ENCODE peak calls at places on chromosomes 3 and 15, in nine cellular contexts. One of them, this sample, is unnamed.
A peak's percentile ranks its signal among the peaks of the same experiment; 100 is the strongest.

GRCh38 chr3:173823911-173824460 is 426.4 kb downstream of the NLGN1 start:
- DNase-seq in stimulated activated CD4-positive, alpha-beta T cell treated with anti-CD3 and anti-CD28 coated beads, TNF-alpha, amount 100 ng/mL, for 4 hours: no peak
- DNase-seq in NCI-H1092 treated with DMSO at 0.1 percent for 48 hours: no peak
- DNase-seq in MV-4-11: no peak
- DNase-seq in AG09319: no peak
- DNase-seq in AML-193: no peak
- DNase-seq in activated CD8-positive, alpha-beta memory T cell treated with anti-CD3 and anti-CD28 coated beads for 24 hours: no peak
- DNase-seq in RKO: no peak
- DNase-seq in NCI-H510A treated with DMSO at 0.1 percent for 48 hours: no peak
- DNase-seq in this sample: no peak

GRCh38 chr3:24579008-24579407 is 84.4 kb upstream of the THRB start:
- DNase-seq in AG09319: no peak
- DNase-seq in AML-193: no peak
- DNase-seq in NCI-H510A treated with DMSO at 0.1 percent for 48 hours: no peak
- DNase-seq in MV-4-11: no peak
- DNase-seq in NCI-H1092 treated with DMSO at 0.1 percent for 48 hours: no peak
- DNase-seq in RKO: no peak
- DNase-seq in activated CD8-positive, alpha-beta memory T cell treated with anti-CD3 and anti-CD28 coated beads for 24 hours: no peak
- DNase-seq in stimulated activated CD4-positive, alpha-beta T cell treated with anti-CD3 and anti-CD28 coated beads, TNF-alpha, amount 100 ng/mL, for 4 hours: no peak
- DNase-seq in this sample: no peak

GRCh38 chr3:120495809-120496208 is 45.0 kb upstream of the FSTL1 start:
- DNase-seq in AG09319: no peak
- DNase-seq in RKO: no peak
- DNase-seq in activated CD8-positive, alpha-beta memory T cell treated with anti-CD3 and anti-CD28 coated beads for 24 hours: no peak
- DNase-seq in stimulated activated CD4-positive, alpha-beta T cell treated with anti-CD3 and anti-CD28 coated beads, TNF-alpha, amount 100 ng/mL, for 4 hours: no peak
- DNase-seq in AML-193: no peak
- DNase-seq in NCI-H510A treated with DMSO at 0.1 percent for 48 hours: no peak
- DNase-seq in NCI-H1092 treated with DMSO at 0.1 percent for 48 hours: no peak
- DNase-seq in MV-4-11: no peak
- DNase-seq in this sample: no peak

GRCh38 chr3:94162700-94163099 is 99.8 kb downstream of the NSUN3 start:
- DNase-seq in AG09319: no peak
- DNase-seq in AML-193: no peak
- DNase-seq in RKO: peak; percentile 86
- DNase-seq in activated CD8-positive, alpha-beta memory T cell treated with anti-CD3 and anti-CD28 coated beads for 24 hours: no peak
- DNase-seq in MV-4-11: no peak
- DNase-seq in NCI-H1092 treated with DMSO at 0.1 percent for 48 hours: no peak
- DNase-seq in stimulated activated CD4-positive, alpha-beta T cell treated with anti-CD3 and anti-CD28 coated beads, TNF-alpha, amount 100 ng/mL, for 4 hours: no peak
- DNase-seq in NCI-H510A treated with DMSO at 0.1 percent for 48 hours: no peak
- DNase-seq in this sample: no peak

GRCh38 chr3:183385698-183386590 is 42.5 kb downstream of the MCF2L2 start:
- DNase-seq in NCI-H1092 treated with DMSO at 0.1 percent for 48 hours: peak; percentile 28
- DNase-seq in AML-193: peak; percentile 96
- DNase-seq in RKO: peak; percentile 74
- DNase-seq in NCI-H510A treated with DMSO at 0.1 percent for 48 hours: peak; percentile 82
- DNase-seq in stimulated activated CD4-positive, alpha-beta T cell treated with anti-CD3 and anti-CD28 coated beads, TNF-alpha, amount 100 ng/mL, for 4 hours: no peak
- DNase-seq in MV-4-11: peak; percentile 81
- DNase-seq in activated CD8-positive, alpha-beta memory T cell treated with anti-CD3 and anti-CD28 coated beads for 24 hours: peak; percentile 74
- DNase-seq in AG09319: peak; percentile 25
- DNase-seq in this sample: peak; percentile 36

GRCh38 chr3:39329493-39329892 is at the start of gene CCR8:
- DNase-seq in RKO: no peak
- DNase-seq in MV-4-11: no peak
- DNase-seq in AML-193: no peak
- DNase-seq in AG09319: no peak
- DNase-seq in activated CD8-positive, alpha-beta memory T cell treated with anti-CD3 and anti-CD28 coated beads for 24 hours: no peak
- DNase-seq in NCI-H1092 treated with DMSO at 0.1 percent for 48 hours: no peak
- DNase-seq in stimulated activated CD4-positive, alpha-beta T cell treated with anti-CD3 and anti-CD28 coated beads, TNF-alpha, amount 100 ng/mL, for 4 hours: no peak
- DNase-seq in NCI-H510A treated with DMSO at 0.1 percent for 48 hours: peak; percentile 54
- DNase-seq in this sample: no peak

GRCh38 chr3:102745881-102746280 is 311.1 kb downstream of the ZPLD1 start:
- DNase-seq in NCI-H1092 treated with DMSO at 0.1 percent for 48 hours: no peak
- DNase-seq in NCI-H510A treated with DMSO at 0.1 percent for 48 hours: no peak
- DNase-seq in AML-193: no peak
- DNase-seq in MV-4-11: no peak
- DNase-seq in AG09319: no peak
- DNase-seq in activated CD8-positive, alpha-beta memory T cell treated with anti-CD3 and anti-CD28 coated beads for 24 hours: no peak
- DNase-seq in RKO: peak; percentile 44
- DNase-seq in stimulated activated CD4-positive, alpha-beta T cell treated with anti-CD3 and anti-CD28 coated beads, TNF-alpha, amount 100 ng/mL, for 4 hours: no peak
- DNase-seq in this sample: no peak

GRCh38 chr3:10017636-10018292 is 8.5 kb upstream of the FANCD2 start:
- DNase-seq in AG09319: no peak
- DNase-seq in NCI-H1092 treated with DMSO at 0.1 percent for 48 hours: no peak
- DNase-seq in RKO: peak; percentile 49
- DNase-seq in activated CD8-positive, alpha-beta memory T cell treated with anti-CD3 and anti-CD28 coated beads for 24 hours: no peak
- DNase-seq in NCI-H510A treated with DMSO at 0.1 percent for 48 hours: no peak
- DNase-seq in AML-193: peak; percentile 18
- DNase-seq in MV-4-11: peak; percentile 78
- DNase-seq in stimulated activated CD4-positive, alpha-beta T cell treated with anti-CD3 and anti-CD28 coated beads, TNF-alpha, amount 100 ng/mL, for 4 hours: no peak
- DNase-seq in this sample: peak; percentile 46

GRCh38 chr3:143119974-143120715 is 574 bp downstream of the CHST2 start:
- DNase-seq in NCI-H1092 treated with DMSO at 0.1 percent for 48 hours: no peak
- DNase-seq in AG09319: no peak
- DNase-seq in stimulated activated CD4-positive, alpha-beta T cell treated with anti-CD3 and anti-CD28 coated beads, TNF-alpha, amount 100 ng/mL, for 4 hours: peak; percentile 33
- DNase-seq in RKO: no peak
- DNase-seq in MV-4-11: no peak
- DNase-seq in AML-193: no peak
- DNase-seq in activated CD8-positive, alpha-beta memory T cell treated with anti-CD3 and anti-CD28 coated beads for 24 hours: no peak
- DNase-seq in NCI-H510A treated with DMSO at 0.1 percent for 48 hours: no peak
- DNase-seq in this sample: peak; percentile 13

GRCh38 chr3:115187149-115187757 is 40.2 kb upstream of the ZBTB20 start:
- DNase-seq in AML-193: no peak
- DNase-seq in NCI-H510A treated with DMSO at 0.1 percent for 48 hours: no peak
- DNase-seq in RKO: no peak
- DNase-seq in AG09319: no peak
- DNase-seq in activated CD8-positive, alpha-beta memory T cell treated with anti-CD3 and anti-CD28 coated beads for 24 hours: no peak
- DNase-seq in stimulated activated CD4-positive, alpha-beta T cell treated with anti-CD3 and anti-CD28 coated beads, TNF-alpha, amount 100 ng/mL, for 4 hours: no peak
- DNase-seq in NCI-H1092 treated with DMSO at 0.1 percent for 48 hours: no peak
- DNase-seq in MV-4-11: peak; percentile 57
- DNase-seq in this sample: no peak

GRCh38 chr3:131353946-131354345 is 27.6 kb upstream of the NUDT16 start:
- DNase-seq in AML-193: no peak
- DNase-seq in RKO: no peak
- DNase-seq in NCI-H510A treated with DMSO at 0.1 percent for 48 hours: no peak
- DNase-seq in stimulated activated CD4-positive, alpha-beta T cell treated with anti-CD3 and anti-CD28 coated beads, TNF-alpha, amount 100 ng/mL, for 4 hours: no peak
- DNase-seq in MV-4-11: no peak
- DNase-seq in NCI-H1092 treated with DMSO at 0.1 percent for 48 hours: no peak
- DNase-seq in AG09319: no peak
- DNase-seq in activated CD8-positive, alpha-beta memory T cell treated with anti-CD3 and anti-CD28 coated beads for 24 hours: no peak
- DNase-seq in this sample: no peak

GRCh38 chr3:111799951-111800350 is 59.1 kb upstream of the PHLDB2 start:
- DNase-seq in NCI-H1092 treated with DMSO at 0.1 percent for 48 hours: no peak
- DNase-seq in AG09319: no peak
- DNase-seq in NCI-H510A treated with DMSO at 0.1 percent for 48 hours: no peak
- DNase-seq in RKO: no peak
- DNase-seq in AML-193: no peak
- DNase-seq in stimulated activated CD4-positive, alpha-beta T cell treated with anti-CD3 and anti-CD28 coated beads, TNF-alpha, amount 100 ng/mL, for 4 hours: no peak
- DNase-seq in activated CD8-positive, alpha-beta memory T cell treated with anti-CD3 and anti-CD28 coated beads for 24 hours: no peak
- DNase-seq in MV-4-11: no peak
- DNase-seq in this sample: no peak

GRCh38 chr15:96333194-96334016 is 2.9 kb downstream of the NR2F2 start:
- DNase-seq in MV-4-11: no peak
- DNase-seq in AG09319: no peak
- DNase-seq in NCI-H510A treated with DMSO at 0.1 percent for 48 hours: peak; percentile 9
- DNase-seq in NCI-H1092 treated with DMSO at 0.1 percent for 48 hours: peak; percentile 33
- DNase-seq in AML-193: no peak
- DNase-seq in stimulated activated CD4-positive, alpha-beta T cell treated with anti-CD3 and anti-CD28 coated beads, TNF-alpha, amount 100 ng/mL, for 4 hours: no peak
- DNase-seq in RKO: peak; percentile 32
- DNase-seq in activated CD8-positive, alpha-beta memory T cell treated with anti-CD3 and anti-CD28 coated beads for 24 hours: no peak
- DNase-seq in this sample: no peak

GRCh38 chr3:155069729-155070128 is 10.4 kb upstream of the MME start:
- DNase-seq in MV-4-11: no peak
- DNase-seq in activated CD8-positive, alpha-beta memory T cell treated with anti-CD3 and anti-CD28 coated beads for 24 hours: no peak
- DNase-seq in RKO: no peak
- DNase-seq in AG09319: no peak
- DNase-seq in AML-193: no peak
- DNase-seq in NCI-H1092 treated with DMSO at 0.1 percent for 48 hours: no peak
- DNase-seq in stimulated activated CD4-positive, alpha-beta T cell treated with anti-CD3 and anti-CD28 coated beads, TNF-alpha, amount 100 ng/mL, for 4 hours: no peak
- DNase-seq in NCI-H510A treated with DMSO at 0.1 percent for 48 hours: no peak
- DNase-seq in this sample: no peak

GRCh38 chr3:38616111-38616510 is 33.4 kb downstream of the SCN5A start:
- DNase-seq in AG09319: no peak
- DNase-seq in RKO: no peak
- DNase-seq in stimulated activated CD4-positive, alpha-beta T cell treated with anti-CD3 and anti-CD28 coated beads, TNF-alpha, amount 100 ng/mL, for 4 hours: no peak
- DNase-seq in AML-193: no peak
- DNase-seq in NCI-H1092 treated with DMSO at 0.1 percent for 48 hours: no peak
- DNase-seq in NCI-H510A treated with DMSO at 0.1 percent for 48 hours: no peak
- DNase-seq in MV-4-11: no peak
- DNase-seq in activated CD8-positive, alpha-beta memory T cell treated with anti-CD3 and anti-CD28 coated beads for 24 hours: no peak
- DNase-seq in this sample: no peak

GRCh38 chr3:194280777-194281176 is 70.4 kb downstream of the CPN2 start:
- DNase-seq in RKO: no peak
- DNase-seq in AG09319: no peak
- DNase-seq in AML-193: no peak
- DNase-seq in NCI-H510A treated with DMSO at 0.1 percent for 48 hours: no peak
- DNase-seq in NCI-H1092 treated with DMSO at 0.1 percent for 48 hours: no peak
- DNase-seq in activated CD8-positive, alpha-beta memory T cell treated with anti-CD3 and anti-CD28 coated beads for 24 hours: no peak
- DNase-seq in stimulated activated CD4-positive, alpha-beta T cell treated with anti-CD3 and anti-CD28 coated beads, TNF-alpha, amount 100 ng/mL, for 4 hours: no peak
- DNase-seq in MV-4-11: no peak
- DNase-seq in this sample: no peak

GRCh38 chr3:160686955-160687535 is 10.1 kb downstream of the ARL14 start:
- DNase-seq in MV-4-11: no peak
- DNase-seq in AML-193: peak; percentile 60
- DNase-seq in NCI-H510A treated with DMSO at 0.1 percent for 48 hours: peak; percentile 34
- DNase-seq in stimulated activated CD4-positive, alpha-beta T cell treated with anti-CD3 and anti-CD28 coated beads, TNF-alpha, amount 100 ng/mL, for 4 hours: no peak
- DNase-seq in NCI-H1092 treated with DMSO at 0.1 percent for 48 hours: no peak
- DNase-seq in RKO: peak; percentile 43
- DNase-seq in activated CD8-positive, alpha-beta memory T cell treated with anti-CD3 and anti-CD28 coated beads for 24 hours: no peak
- DNase-seq in AG09319: no peak
- DNase-seq in this sample: no peak

GRCh38 chr3:177693596-177693995 is 496.3 kb upstream of the TBL1XR1 start:
- DNase-seq in activated CD8-positive, alpha-beta memory T cell treated with anti-CD3 and anti-CD28 coated beads for 24 hours: no peak
- DNase-seq in MV-4-11: no peak
- DNase-seq in stimulated activated CD4-positive, alpha-beta T cell treated with anti-CD3 and anti-CD28 coated beads, TNF-alpha, amount 100 ng/mL, for 4 hours: no peak
- DNase-seq in AG09319: no peak
- DNase-seq in NCI-H510A treated with DMSO at 0.1 percent for 48 hours: no peak
- DNase-seq in NCI-H1092 treated with DMSO at 0.1 percent for 48 hours: no peak
- DNase-seq in AML-193: no peak
- DNase-seq in RKO: no peak
- DNase-seq in this sample: no peak

GRCh38 chr3:73280751-73281150 is 219.3 kb downstream of the EBLN2 start:
- DNase-seq in NCI-H510A treated with DMSO at 0.1 percent for 48 hours: no peak
- DNase-seq in AML-193: no peak
- DNase-seq in activated CD8-positive, alpha-beta memory T cell treated with anti-CD3 and anti-CD28 coated beads for 24 hours: no peak
- DNase-seq in stimulated activated CD4-positive, alpha-beta T cell treated with anti-CD3 and anti-CD28 coated beads, TNF-alpha, amount 100 ng/mL, for 4 hours: no peak
- DNase-seq in RKO: no peak
- DNase-seq in AG09319: no peak
- DNase-seq in MV-4-11: no peak
- DNase-seq in NCI-H1092 treated with DMSO at 0.1 percent for 48 hours: no peak
- DNase-seq in this sample: no peak

GRCh38 chr3:16840111-16840444 is 44.7 kb upstream of the PLCL2 start:
- DNase-seq in AML-193: no peak
- DNase-seq in NCI-H510A treated with DMSO at 0.1 percent for 48 hours: no peak
- DNase-seq in activated CD8-positive, alpha-beta memory T cell treated with anti-CD3 and anti-CD28 coated beads for 24 hours: no peak
- DNase-seq in RKO: peak; percentile 5
- DNase-seq in MV-4-11: no peak
- DNase-seq in NCI-H1092 treated with DMSO at 0.1 percent for 48 hours: no peak
- DNase-seq in stimulated activated CD4-positive, alpha-beta T cell treated with anti-CD3 and anti-CD28 coated beads, TNF-alpha, amount 100 ng/mL, for 4 hours: no peak
- DNase-seq in AG09319: no peak
- DNase-seq in this sample: no peak

GRCh38 chr15:36844453-36845094 is 255.8 kb downstream of the MEIS2 start:
- DNase-seq in NCI-H510A treated with DMSO at 0.1 percent for 48 hours: peak; percentile 54
- DNase-seq in stimulated activated CD4-positive, alpha-beta T cell treated with anti-CD3 and anti-CD28 coated beads, TNF-alpha, amount 100 ng/mL, for 4 hours: no peak
- DNase-seq in activated CD8-positive, alpha-beta memory T cell treated with anti-CD3 and anti-CD28 coated beads for 24 hours: no peak
- DNase-seq in AG09319: no peak
- DNase-seq in MV-4-11: no peak
- DNase-seq in RKO: no peak
- DNase-seq in AML-193: no peak
- DNase-seq in NCI-H1092 treated with DMSO at 0.1 percent for 48 hours: peak; percentile 38
- DNase-seq in this sample: no peak

GRCh38 chr3:196979545-196979944 is 10.9 kb upstream of the PIGZ start:
- DNase-seq in AML-193: no peak
- DNase-seq in activated CD8-positive, alpha-beta memory T cell treated with anti-CD3 and anti-CD28 coated beads for 24 hours: no peak
- DNase-seq in RKO: peak; percentile 23
- DNase-seq in stimulated activated CD4-positive, alpha-beta T cell treated with anti-CD3 and anti-CD28 coated beads, TNF-alpha, amount 100 ng/mL, for 4 hours: no peak
- DNase-seq in NCI-H510A treated with DMSO at 0.1 percent for 48 hours: no peak
- DNase-seq in NCI-H1092 treated with DMSO at 0.1 percent for 48 hours: no peak
- DNase-seq in AG09319: peak; percentile 46
- DNase-seq in MV-4-11: peak; percentile 16
- DNase-seq in this sample: no peak

GRCh38 chr15:26667222-26667988 is 105.5 kb downstream of the GABRB3 start:
- DNase-seq in RKO: no peak
- DNase-seq in MV-4-11: peak; percentile 73
- DNase-seq in AG09319: no peak
- DNase-seq in NCI-H510A treated with DMSO at 0.1 percent for 48 hours: no peak
- DNase-seq in activated CD8-positive, alpha-beta memory T cell treated with anti-CD3 and anti-CD28 coated beads for 24 hours: no peak
- DNase-seq in NCI-H1092 treated with DMSO at 0.1 percent for 48 hours: no peak
- DNase-seq in AML-193: no peak
- DNase-seq in stimulated activated CD4-positive, alpha-beta T cell treated with anti-CD3 and anti-CD28 coated beads, TNF-alpha, amount 100 ng/mL, for 4 hours: no peak
- DNase-seq in this sample: no peak

GRCh38 chr15:31344824-31345605 is 18.4 kb downstream of the KLF13 start:
- DNase-seq in NCI-H1092 treated with DMSO at 0.1 percent for 48 hours: no peak
- DNase-seq in MV-4-11: no peak
- DNase-seq in AG09319: no peak
- DNase-seq in activated CD8-positive, alpha-beta memory T cell treated with anti-CD3 and anti-CD28 coated beads for 24 hours: peak; percentile 84
- DNase-seq in NCI-H510A treated with DMSO at 0.1 percent for 48 hours: no peak
- DNase-seq in AML-193: no peak
- DNase-seq in RKO: no peak
- DNase-seq in stimulated activated CD4-positive, alpha-beta T cell treated with anti-CD3 and anti-CD28 coated beads, TNF-alpha, amount 100 ng/mL, for 4 hours: no peak
- DNase-seq in this sample: no peak

GRCh38 chr15:29731865-29732264 is 90.4 kb downstream of the TJP1 start:
- DNase-seq in stimulated activated CD4-positive, alpha-beta T cell treated with anti-CD3 and anti-CD28 coated beads, TNF-alpha, amount 100 ng/mL, for 4 hours: no peak
- DNase-seq in NCI-H510A treated with DMSO at 0.1 percent for 48 hours: no peak
- DNase-seq in NCI-H1092 treated with DMSO at 0.1 percent for 48 hours: no peak
- DNase-seq in AML-193: no peak
- DNase-seq in MV-4-11: no peak
- DNase-seq in RKO: no peak
- DNase-seq in AG09319: no peak
- DNase-seq in activated CD8-positive, alpha-beta memory T cell treated with anti-CD3 and anti-CD28 coated beads for 24 hours: no peak
- DNase-seq in this sample: no peak

GRCh38 chr15:78437107-78437761 is 782 bp upstream of the IREB2 start:
- DNase-seq in stimulated activated CD4-positive, alpha-beta T cell treated with anti-CD3 and anti-CD28 coated beads, TNF-alpha, amount 100 ng/mL, for 4 hours: no peak
- DNase-seq in activated CD8-positive, alpha-beta memory T cell treated with anti-CD3 and anti-CD28 coated beads for 24 hours: peak; percentile 60
- DNase-seq in RKO: no peak
- DNase-seq in NCI-H1092 treated with DMSO at 0.1 percent for 48 hours: no peak
- DNase-seq in AML-193: no peak
- DNase-seq in MV-4-11: no peak
- DNase-seq in AG09319: no peak
- DNase-seq in NCI-H510A treated with DMSO at 0.1 percent for 48 hours: peak; percentile 61
- DNase-seq in this sample: no peak

GRCh38 chr3:33392703-33393125 is 47.5 kb downstream of the UBP1 start:
- DNase-seq in stimulated activated CD4-positive, alpha-beta T cell treated with anti-CD3 and anti-CD28 coated beads, TNF-alpha, amount 100 ng/mL, for 4 hours: no peak
- DNase-seq in RKO: peak; percentile 59
- DNase-seq in activated CD8-positive, alpha-beta memory T cell treated with anti-CD3 and anti-CD28 coated beads for 24 hours: no peak
- DNase-seq in NCI-H1092 treated with DMSO at 0.1 percent for 48 hours: no peak
- DNase-seq in AG09319: peak; percentile 49
- DNase-seq in AML-193: no peak
- DNase-seq in NCI-H510A treated with DMSO at 0.1 percent for 48 hours: no peak
- DNase-seq in MV-4-11: no peak
- DNase-seq in this sample: no peak

GRCh38 chr3:189202583-189202982 is 30.8 kb downstream of the TPRG1 start:
- DNase-seq in AML-193: no peak
- DNase-seq in RKO: no peak
- DNase-seq in NCI-H510A treated with DMSO at 0.1 percent for 48 hours: no peak
- DNase-seq in MV-4-11: no peak
- DNase-seq in stimulated activated CD4-positive, alpha-beta T cell treated with anti-CD3 and anti-CD28 coated beads, TNF-alpha, amount 100 ng/mL, for 4 hours: no peak
- DNase-seq in activated CD8-positive, alpha-beta memory T cell treated with anti-CD3 and anti-CD28 coated beads for 24 hours: no peak
- DNase-seq in AG09319: no peak
- DNase-seq in NCI-H1092 treated with DMSO at 0.1 percent for 48 hours: no peak
- DNase-seq in this sample: no peak

GRCh38 chr15:34855397-34855796 is 60.0 kb upstream of the ACTC1 start:
- DNase-seq in NCI-H510A treated with DMSO at 0.1 percent for 48 hours: no peak
- DNase-seq in activated CD8-positive, alpha-beta memory T cell treated with anti-CD3 and anti-CD28 coated beads for 24 hours: no peak
- DNase-seq in AML-193: no peak
- DNase-seq in MV-4-11: peak; percentile 6
- DNase-seq in AG09319: peak; percentile 41
- DNase-seq in RKO: no peak
- DNase-seq in NCI-H1092 treated with DMSO at 0.1 percent for 48 hours: peak; percentile 5
- DNase-seq in stimulated activated CD4-positive, alpha-beta T cell treated with anti-CD3 and anti-CD28 coated beads, TNF-alpha, amount 100 ng/mL, for 4 hours: no peak
- DNase-seq in this sample: no peak

GRCh38 chr3:43218156-43218555 is 68.2 kb upstream of the SNRK start:
- DNase-seq in AG09319: no peak
- DNase-seq in activated CD8-positive, alpha-beta memory T cell treated with anti-CD3 and anti-CD28 coated beads for 24 hours: no peak
- DNase-seq in MV-4-11: no peak
- DNase-seq in NCI-H510A treated with DMSO at 0.1 percent for 48 hours: no peak
- DNase-seq in AML-193: no peak
- DNase-seq in NCI-H1092 treated with DMSO at 0.1 percent for 48 hours: no peak
- DNase-seq in RKO: no peak
- DNase-seq in stimulated activated CD4-positive, alpha-beta T cell treated with anti-CD3 and anti-CD28 coated beads, TNF-alpha, amount 100 ng/mL, for 4 hours: no peak
- DNase-seq in this sample: no peak

GRCh38 chr3:160449660-160450598 is at the start of gene TRIM59:
- DNase-seq in NCI-H1092 treated with DMSO at 0.1 percent for 48 hours: peak; percentile 33
- DNase-seq in RKO: no peak
- DNase-seq in AG09319: peak; percentile 91
- DNase-seq in stimulated activated CD4-positive, alpha-beta T cell treated with anti-CD3 and anti-CD28 coated beads, TNF-alpha, amount 100 ng/mL, for 4 hours: peak; percentile 87
- DNase-seq in AML-193: no peak
- DNase-seq in MV-4-11: peak; percentile 95
- DNase-seq in NCI-H510A treated with DMSO at 0.1 percent for 48 hours: peak; percentile 89
- DNase-seq in activated CD8-positive, alpha-beta memory T cell treated with anti-CD3 and anti-CD28 coated beads for 24 hours: peak; percentile 97
- DNase-seq in this sample: peak; percentile 89

This sample was measured in stimulated activated effector memory CD8-positive, alpha-beta T cell treated with anti-CD3 and anti-CD28 coated beads, Interleukin-12 subunit alpha, Interleukin-12 subunit beta, amount 100 ng/mL, for 72 hours.